ENCODE peak calls at places on chromosome 2, in seven cellular contexts. G is lower lobe of right lung, W is heart left ventricle, A is SK-N-SH, H is kidney, V is neural progenitor cell, L is left ventricle myocardium inferior. F is an unnamed sample.
A peak's percentile ranks its signal among the peaks of the same experiment; 100 is the strongest.

GRCh38 chr2:238157506-238158017 is 1.2 kb upstream of the ERFE start:
- DNase-seq in G (no peak), W (no peak), A (no peak), H (peak; percentile 82), V (no peak), L (peak; percentile 12), F (peak; percentile 35)

GRCh38 chr2:27071990-27072830 is 756 bp upstream of the OST4 start:
- DNase-seq in G (no peak), W (peak; percentile 88), A (peak; percentile 89), H (peak; percentile 94), V (peak; percentile 69), L (peak; percentile 84), F (peak; percentile 67)

GRCh38 chr2:181174880-181175590 is 194.6 kb downstream of the UBE2E3 start:
- DNase-seq in G (no peak), W (no peak), A (no peak), H (no peak), V (no peak), L (no peak), F (no peak)

GRCh38 chr2:191302459-191303155 is 57.4 kb downstream of the MYO1B start:
- DNase-seq in G (no peak), W (no peak), A (peak; percentile 11), H (no peak), V (peak; percentile 17), L (no peak), F (no peak)

GRCh38 chr2:205754924-205755321 is 72.6 kb downstream of the NRP2 start:
- DNase-seq in G (no peak), W (no peak), A (no peak), H (peak; percentile 86), V (peak; percentile 31), L (no peak), F (no peak)

GRCh38 chr2:102301867-102302362 is 9.4 kb upstream of the IL1RL1 start:
- DNase-seq in G (no peak), W (no peak), A (no peak), H (no peak), V (peak; percentile 80), L (no peak), F (no peak)

GRCh38 chr2:241519669-241520068 is 11.3 kb upstream of the STK25 start:
- DNase-seq in G (no peak), W (no peak), A (no peak), H (no peak), V (no peak), L (no peak), F (no peak)

GRCh38 chr2:236376566-236377244 is 112.5 kb upstream of the ASB18 start:
- DNase-seq in G (no peak), W (no peak), A (no peak), H (no peak), V (no peak), L (no peak), F (no peak)

GRCh38 chr2:222535477-222535876 is 111.1 kb downstream of the SGPP2 start:
- DNase-seq in G (no peak), W (no peak), A (no peak), H (no peak), V (peak; percentile 64), L (no peak), F (no peak)

GRCh38 chr2:221262651-221263050 is 309.5 kb downstream of the EPHA4 start:
- DNase-seq in G (no peak), W (no peak), A (no peak), H (no peak), V (no peak), L (no peak), F (no peak)

GRCh38 chr2:72969706-72970105 is 52.4 kb downstream of the EMX1 start:
- DNase-seq in G (no peak), W (no peak), A (no peak), H (peak; percentile 29), V (no peak), L (no peak), F (no peak)

GRCh38 chr2:202034249-202035088 is 814 bp downstream of the FZD7 start:
- DNase-seq in G (peak; percentile 61), W (no peak), A (peak; percentile 75), H (peak; percentile 79), V (peak; percentile 65), L (peak; percentile 28), F (no peak)

GRCh38 chr2:9347411-9347853 is 75.9 kb downstream of the ITGB1BP1 start:
- DNase-seq in G (no peak), W (peak; percentile 38), A (no peak), H (no peak), V (no peak), L (peak; percentile 60), F (peak; percentile 42)

GRCh38 chr2:152336854-152337510 is 2.0 kb downstream of the FMNL2 start:
- DNase-seq in G (no peak), W (no peak), A (peak; percentile 50), H (no peak), V (peak; percentile 56), L (no peak), F (no peak)

GRCh38 chr2:104658149-104658839 is 195.6 kb upstream of the POU3F3 start:
- DNase-seq in G (peak; percentile 76), W (peak; percentile 68), A (peak; percentile 37), H (peak; percentile 89), V (peak; percentile 66), L (peak; percentile 62), F (peak; percentile 41)

GRCh38 chr2:222615320-222615719 is 40.6 kb downstream of the FARSB start:
- DNase-seq in G (no peak), W (no peak), A (no peak), H (no peak), V (no peak), L (no peak), F (no peak)

GRCh38 chr2:71833855-71834554 is 313.7 kb downstream of the CYP26B1 start:
- DNase-seq in G (no peak), W (peak; percentile 55), A (no peak), H (no peak), V (no peak), L (peak; percentile 76), F (no peak)

GRCh38 chr2:25304339-25304728 is 37.4 kb downstream of the DNMT3A start:
- DNase-seq in G (no peak), W (no peak), A (peak; percentile 61), H (no peak), V (no peak), L (no peak), F (no peak)

GRCh38 chr2:125512313-125512712 is 1143.6 kb upstream of the GYPC start:
- DNase-seq in G (no peak), W (no peak), A (no peak), H (no peak), V (no peak), L (no peak), F (no peak)

GRCh38 chr2:120566331-120567035 is 169.2 kb upstream of the GLI2 start:
- DNase-seq in G (no peak), W (peak; percentile 83), A (no peak), H (peak; percentile 94), V (no peak), L (peak; percentile 86), F (peak; percentile 13)

GRCh38 chr2:120563616-120564015 is 172.1 kb upstream of the GLI2 start:
- DNase-seq in G (no peak), W (no peak), A (no peak), H (no peak), V (no peak), L (no peak), F (no peak)

GRCh38 chr2:120564213-120565094 is 171.2 kb upstream of the GLI2 start:
- DNase-seq in G (no peak), W (no peak), A (peak; percentile 39), H (peak; percentile 80), V (peak; percentile 73), L (no peak), F (peak; percentile 47)

GRCh38 chr2:120565929-120566328 is 169.7 kb upstream of the GLI2 start:
- DNase-seq in G (no peak), W (no peak), A (no peak), H (no peak), V (no peak), L (no peak), F (peak; percentile 1)

GRCh38 chr2:120565095-120565460 is 170.6 kb upstream of the GLI2 start:
- DNase-seq in G (no peak), W (no peak), A (no peak), H (no peak), V (no peak), L (no peak), F (no peak)
- H3K4me1 ChIP-seq in G (peaks cover 4% of the 10 kb centered on the region), W (peaks cover 38% of the 10 kb centered on the region), A (peaks cover 2% of the 10 kb centered on the region), H (peaks cover 32% of the 10 kb centered on the region), V (peaks cover 17% of the 10 kb centered on the region), L (peaks cover 53% of the 10 kb centered on the region), F (no peaks in the 10 kb centered on the region)

GRCh38 chr2:41736105-41736567 is 311.7 kb upstream of the PKDCC start:
- DNase-seq in G (no peak), W (no peak), A (no peak), H (no peak), V (no peak), L (no peak), F (no peak)

GRCh38 chr2:41735006-41735405 is 312.8 kb upstream of the PKDCC start:
- DNase-seq in G (no peak), W (no peak), A (no peak), H (no peak), V (no peak), L (no peak), F (no peak)

GRCh38 chr2:41737888-41738287 is 309.9 kb upstream of the PKDCC start:
- DNase-seq in G (no peak), W (no peak), A (no peak), H (no peak), V (no peak), L (no peak), F (no peak)

GRCh38 chr2:41735446-41735845 is 312.4 kb upstream of the PKDCC start:
- DNase-seq in G (no peak), W (no peak), A (no peak), H (no peak), V (no peak), L (no peak), F (no peak)

DNA sequence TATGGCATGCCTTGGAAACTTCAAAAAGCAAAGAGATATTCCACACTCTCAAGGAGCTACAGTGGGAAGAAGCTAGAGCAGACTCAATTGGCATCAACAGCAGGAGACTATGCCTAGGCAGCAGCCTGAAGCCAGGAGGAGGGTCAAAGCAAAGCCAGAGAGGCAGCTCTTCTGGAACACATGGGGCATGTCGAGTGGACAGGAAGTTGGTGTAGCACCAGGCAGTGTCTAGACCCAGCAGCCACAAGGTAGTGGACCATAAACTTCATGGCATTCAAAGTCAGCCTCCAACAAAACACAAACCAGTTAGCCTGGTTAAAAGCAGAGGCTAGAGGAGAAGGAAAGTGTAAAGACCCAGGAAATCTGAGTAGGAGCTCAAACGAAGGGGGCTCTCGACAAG is 311.2 kb upstream of the PKDCC start:
- DNase-seq in G (no peak), W (no peak), A (no peak), H (no peak), V (no peak), L (no peak), F (no peak)
- TF ChIP-seq CTCF in G (no peak), W (no peak), A (no peak), H (no peak), V (no peak), L (no peak), F (no peak)

DNA sequence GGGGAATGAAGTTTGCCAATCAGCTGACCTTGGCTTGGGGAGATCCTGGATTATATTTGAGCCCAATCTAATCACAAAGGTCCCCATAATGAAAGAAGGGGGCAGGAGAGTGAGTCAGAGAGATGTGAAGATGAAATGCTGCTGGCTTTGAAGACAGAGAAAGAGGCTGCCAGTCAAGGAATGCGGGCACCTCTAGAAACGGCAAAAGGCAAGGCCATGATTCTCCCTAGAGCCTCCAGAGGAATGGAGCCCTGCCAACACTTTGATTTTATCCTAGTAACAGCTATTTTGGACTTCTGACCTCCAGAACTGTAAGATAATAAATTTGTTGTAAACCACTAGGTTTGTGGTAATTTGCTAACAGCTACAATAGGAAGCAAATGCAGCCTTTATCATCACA is 32.9 kb downstream of the LBH start:
- DNase-seq in G (no peak), W (no peak), A (no peak), H (no peak), V (no peak), L (no peak), F (no peak)
- H3K27ac ChIP-seq in G (no peak overlapping the region), W (no peak overlapping the region), A (no peak overlapping the region), H (no peak overlapping the region), V (no peak overlapping the region), L (no peak overlapping the region), F (no peak overlapping the region)

GRCh38 chr2:48693645-48694044 is 61.9 kb downstream of the LHCGR start:
- DNase-seq in G (no peak), W (no peak), A (no peak), H (no peak), V (no peak), L (no peak), F (no peak)
- H3K4me1 ChIP-seq in G (no peaks in the 10 kb centered on the region), W (no peaks in the 10 kb centered on the region), A (no peaks in the 10 kb centered on the region), H (no peaks in the 10 kb centered on the region), V (peaks cover 37% of the 10 kb centered on the region), L (no peaks in the 10 kb centered on the region), F (no peaks in the 10 kb centered on the region)

F was measured in right lobe of liver.